ENCODE peak calls at places on chromosomes 7 and 10, in four cellular contexts. U is LHCN-M2, X is T-helper 2 cell, S is GM23338. Z is an unnamed sample.

GRCh38 chr10:9635691-9636090 is 1382.0 kb upstream of the CELF2 start:
- DNase-seq in U (peak), X (no peak), S (no peak), Z (no peak)

GRCh38 chr10:124903119-124903518 is 38.8 kb upstream of the ZRANB1 start:
- DNase-seq in S (peak), X (no peak), U (no peak), Z (no peak)

GRCh38 chr10:61184429-61184828 is 240.4 kb upstream of the RHOBTB1 start:
- DNase-seq in U (no peak), X (no peak), S (no peak), Z (no peak)

GRCh38 chr7:4837041-4837813 is 24.6 kb downstream of the PAPOLB start:
- DNase-seq in X (no peak), S (no peak), U (no peak), Z (peak)

GRCh38 chr10:92479541-92479940 is 94.4 kb downstream of the IDE start:
- DNase-seq in U (no peak), S (peak), X (no peak), Z (no peak)

GRCh38 chr7:320297-320696 is 30.3 kb downstream of the FOXL3 start:
- DNase-seq in X (no peak), S (no peak), U (no peak), Z (no peak)

GRCh38 chr7:101362334-101363195 is at the start of gene COL26A1:
- DNase-seq in X (no peak), S (peak), U (no peak), Z (peak)

GRCh38 chr7:108321359-108321758 is 134.9 kb downstream of the NRCAM start:
- DNase-seq in U (no peak), S (no peak), X (no peak), Z (no peak)

GRCh38 chr7:24827589-24827988 is 70.3 kb upstream of the GSDME start:
- DNase-seq in S (no peak), X (no peak), U (peak), Z (peak)

GRCh38 chr10:124092270-124093075 is 925 bp downstream of the CHST15 start:
- DNase-seq in U (peak), S (peak), X (no peak), Z (peak)

GRCh38 chr7:90692947-90693346 is 96.8 kb downstream of the CDK14 start:
- DNase-seq in U (no peak), S (no peak), X (no peak), Z (no peak)

GRCh38 chr10:105990529-105990928 is 1174.0 kb downstream of the SORCS1 start:
- DNase-seq in U (no peak), X (no peak), S (no peak), Z (no peak)

GRCh38 chr7:135929249-135929648 is 47.9 kb downstream of the MTPN start:
- DNase-seq in U (no peak), X (no peak), S (no peak), Z (no peak)

GRCh38 chr7:50818324-50818723 is 35.6 kb upstream of the GRB10 start:
- DNase-seq in U (no peak), S (no peak), X (no peak), Z (no peak)